ENCODE peak calls at places on chromosome 14, in seven cellular contexts. L is stimulated activated CD4-positive, alpha-beta T cell treated with anti-CD3 and anti-CD28 coated beads, Interleukin-15, amount 100 ng/mL, for 1 hour; B is NCI-H774; R is A549; Q is left lung; E is CD8-positive, alpha-beta T cell; Z is esophagus squamous epithelium. A is an unnamed sample.

GRCh38 chr14:54252072-54252730 is 144.6 kb upstream of the CDKN3 start:
- DNase-seq in L (no peak), B (no peak), R (peak), Q (no peak), E (no peak), Z (no peak), A (no peak)

GRCh38 chr14:31788340-31788739 is 227.1 kb downstream of the NUBPL start:
- DNase-seq in L (no peak), B (no peak), R (peak), Q (no peak), E (no peak), Z (no peak), A (no peak)

GRCh38 chr14:58639842-58640484 is 2.2 kb downstream of the DACT1 start:
- DNase-seq in L (no peak), B (no peak), R (peak), Q (no peak), E (no peak), Z (no peak), A (no peak)

GRCh38 chr14:97329701-97330100 is 532.5 kb downstream of the VRK1 start:
- DNase-seq in L (no peak), B (no peak), R (no peak), Q (no peak), E (no peak), Z (no peak), A (no peak)

GRCh38 chr14:91405724-91406435 is 11.7 kb downstream of the CCDC88C start:
- DNase-seq in L (no peak), B (no peak), R (no peak), Q (no peak), E (no peak), Z (no peak), A (no peak)

GRCh38 chr14:71324767-71325272 is 417.6 kb downstream of the PCNX1 start:
- DNase-seq in L (no peak), B (no peak), R (no peak), Q (no peak), E (no peak), Z (no peak), A (no peak)

GRCh38 chr14:68785817-68786490 is 6.9 kb downstream of the ZFP36L1 start:
- DNase-seq in L (no peak), B (no peak), R (peak), Q (no peak), E (no peak), Z (no peak), A (peak)

GRCh38 chr14:51738754-51739153 is 87.0 kb downstream of the FRMD6 start:
- DNase-seq in L (no peak), B (no peak), R (peak), Q (no peak), E (no peak), Z (no peak), A (no peak)

GRCh38 chr14:50232276-50232642 is 881 bp upstream of the SOS2 start:
- DNase-seq in L (no peak), B (no peak), R (no peak), Q (no peak), E (no peak), Z (no peak), A (no peak)

GRCh38 chr14:76324133-76324532 is 51.8 kb upstream of the ESRRB start:
- DNase-seq in L (no peak), B (no peak), R (no peak), Q (no peak), E (no peak), Z (no peak), A (no peak)

GRCh38 chr14:72607386-72608125 is 286.3 kb downstream of the DPF3 start:
- DNase-seq in L (no peak), B (no peak), R (no peak), Q (no peak), E (no peak), Z (no peak), A (peak)

A was measured in suprapubic skin.